ENCODE peak calls at places on chromosomes 7 and 10, in seven cellular contexts. J is CD8-positive, alpha-beta T cell; P is PC-3; C is tibial artery; U is astrocyte; I is tibial nerve; B is adipocyte. E is an unnamed sample. For H3K4me1, the result is how much of the 10 kb centered on the place peaks cover.

GRCh38 chr7:72334066-72334465 is 78.1 kb downstream of the CALN1 start:
- DNase-seq in P (no peak), I (no peak), C (no peak), U (no peak), B (no peak), J (no peak), E (no peak)

GRCh38 chr7:12091164-12091563 is 119.9 kb upstream of the TMEM106B start:
- DNase-seq in P (no peak), C (no peak), B (no peak), U (no peak), J (no peak), I (no peak), E (no peak)

GRCh38 chr10:106076496-106076895 is 1088.0 kb downstream of the SORCS1 start:
- DNase-seq in P (no peak), B (no peak), C (no peak), I (no peak), U (no peak), J (no peak), E (no peak)

GRCh38 chr7:47937711-47938573 is 10.3 kb downstream of the PKD1L1 start:
- DNase-seq in I (no peak), C (no peak), U (no peak), J (no peak), B (no peak), P (no peak), E (no peak)

GRCh38 chr7:48089415-48089975 is 430 bp downstream of the UPP1 start:
- DNase-seq in U (no peak), B (peak), P (peak), I (no peak), C (no peak), J (no peak), E (no peak)

GRCh38 chr7:31748084-31748483 is 61.1 kb downstream of the PPP1R17 start:
- DNase-seq in U (no peak), P (peak), C (no peak), J (no peak), B (peak), I (no peak), E (no peak)

GRCh38 chr10:61302124-61302523 is 151.1 kb downstream of the TMEM26 start:
- DNase-seq in B (peak), P (no peak), I (no peak), J (no peak), U (peak), C (no peak), E (no peak)

GRCh38 chr10:10564081-10564480 is 453.6 kb upstream of the CELF2 start:
- DNase-seq in P (no peak), I (no peak), U (no peak), J (no peak), B (no peak), C (no peak), E (no peak)

GRCh38 chr7:130146693-130147520 is 58.3 kb downstream of the TMEM209 start:
- DNase-seq in J (no peak), U (no peak), C (no peak), B (no peak), I (no peak), P (no peak), E (no peak)

GRCh38 chr7:19834566-19834965 is 61.1 kb upstream of the TMEM196 start:
- DNase-seq in C (no peak), B (no peak), J (no peak), U (peak), I (no peak), P (peak), E (no peak)

GRCh38 chr7:124688991-124689390 is 76.6 kb downstream of the GPR37 start:
- DNase-seq in B (no peak), J (no peak), P (peak), C (no peak), I (no peak), U (peak), E (no peak)

GRCh38 chr10:87761892-87762291 is 56.1 kb downstream of the ATAD1 start:
- DNase-seq in P (peak), B (peak), U (peak), I (no peak), J (no peak), C (no peak), E (no peak)

GRCh38 chr10:28089467-28089866 is 90.6 kb upstream of the ODAD2 start:
- DNase-seq in J (no peak), U (peak), I (no peak), P (peak), C (no peak), B (peak), E (no peak)

GRCh38 chr7:94195813-94196212 is 191.7 kb upstream of the BET1 start:
- DNase-seq in I (no peak), P (no peak), C (no peak), B (no peak), U (no peak), J (no peak), E (no peak)

GRCh38 chr7:89072094-89072493 is 276.6 kb upstream of the TEX47 start:
- DNase-seq in U (peak), C (no peak), P (no peak), I (peak), J (no peak), B (no peak), E (no peak)

GRCh38 chr7:618539-619355 is 99.1 kb upstream of the PDGFA start:
- DNase-seq in P (no peak), I (no peak), C (no peak), J (peak), U (no peak), B (no peak), E (no peak)

GRCh38 chr10:30420774-30421173 is 13.2 kb upstream of the MAP3K8 start:
- DNase-seq in J (no peak), I (no peak), P (no peak), B (no peak), U (no peak), C (no peak), E (no peak)

GRCh38 chr7:22992874-22993840 is 20.8 kb downstream of the HYCC1 start:
- DNase-seq in P (no peak), I (no peak), C (no peak), J (no peak), B (no peak), U (no peak), E (no peak)

GRCh38 chr10:71124921-71125748 is 87.2 kb upstream of the UNC5B start:
- DNase-seq in U (no peak), P (no peak), I (no peak), B (no peak), J (no peak), C (no peak), E (no peak)

GRCh38 chr10:71127773-71128172 is 84.6 kb upstream of the UNC5B start:
- DNase-seq in P (no peak), C (no peak), I (no peak), U (no peak), B (no peak), J (no peak), E (no peak)

GRCh38 chr10:71127019-71127534 is 85.3 kb upstream of the UNC5B start:
- DNase-seq in U (no peak), C (no peak), I (no peak), P (no peak), J (no peak), B (no peak), E (no peak)

GRCh38 chr10:71126432-71126831 is 85.9 kb upstream of the UNC5B start:
- DNase-seq in J (no peak), U (no peak), C (no peak), I (no peak), B (no peak), P (no peak), E (no peak)

GRCh38 chr10:71125749-71126107 is 86.6 kb upstream of the UNC5B start:
- DNase-seq in C (no peak), J (no peak), B (no peak), U (no peak), I (no peak), P (no peak), E (no peak)
- H3K4me1 ChIP-seq in C (under half), J (under half), B (under half), U (under half), I (under half), P (under half), E (under half)

DNA sequence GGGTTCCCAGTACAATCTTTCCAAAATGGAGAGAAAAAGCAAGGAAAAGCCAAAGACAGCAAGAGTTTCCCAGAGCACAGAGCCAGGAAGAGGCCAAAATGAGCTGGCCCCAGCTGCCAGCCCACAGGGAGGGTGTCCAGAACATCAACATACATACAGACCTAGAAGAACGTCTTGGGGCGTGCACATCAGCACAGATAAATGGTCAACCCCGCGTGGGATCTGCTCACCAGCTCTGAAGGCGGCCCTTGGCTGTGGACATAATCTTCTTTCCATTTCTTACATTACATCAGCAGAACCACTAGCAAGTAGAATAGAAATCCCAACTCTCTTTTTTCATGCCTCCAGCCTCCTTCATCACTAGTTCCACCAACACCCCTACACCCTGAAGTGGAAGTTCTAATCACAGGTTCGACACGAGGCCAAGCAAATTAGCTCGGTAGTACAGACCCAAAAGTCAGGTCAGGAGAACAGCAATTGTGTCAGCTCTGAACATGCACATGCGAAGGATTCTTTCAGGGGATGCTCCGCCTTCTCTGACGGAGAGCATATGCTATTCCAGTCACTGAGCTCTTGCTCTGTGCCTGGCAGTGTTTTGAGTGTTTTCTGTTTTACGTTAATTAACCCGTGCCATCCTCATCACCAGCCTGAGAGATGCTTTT is 16.4 kb downstream of the SH3PXD2A start:
- DNase-seq in P (no peak), I (no peak), B (no peak), U (no peak), J (no peak), C (peak), E (no peak)
- H3K4me1 ChIP-seq in P (under half), I (half or more), B (under half), U (under half), J (under half), C (half or more), E (under half)

DNA sequence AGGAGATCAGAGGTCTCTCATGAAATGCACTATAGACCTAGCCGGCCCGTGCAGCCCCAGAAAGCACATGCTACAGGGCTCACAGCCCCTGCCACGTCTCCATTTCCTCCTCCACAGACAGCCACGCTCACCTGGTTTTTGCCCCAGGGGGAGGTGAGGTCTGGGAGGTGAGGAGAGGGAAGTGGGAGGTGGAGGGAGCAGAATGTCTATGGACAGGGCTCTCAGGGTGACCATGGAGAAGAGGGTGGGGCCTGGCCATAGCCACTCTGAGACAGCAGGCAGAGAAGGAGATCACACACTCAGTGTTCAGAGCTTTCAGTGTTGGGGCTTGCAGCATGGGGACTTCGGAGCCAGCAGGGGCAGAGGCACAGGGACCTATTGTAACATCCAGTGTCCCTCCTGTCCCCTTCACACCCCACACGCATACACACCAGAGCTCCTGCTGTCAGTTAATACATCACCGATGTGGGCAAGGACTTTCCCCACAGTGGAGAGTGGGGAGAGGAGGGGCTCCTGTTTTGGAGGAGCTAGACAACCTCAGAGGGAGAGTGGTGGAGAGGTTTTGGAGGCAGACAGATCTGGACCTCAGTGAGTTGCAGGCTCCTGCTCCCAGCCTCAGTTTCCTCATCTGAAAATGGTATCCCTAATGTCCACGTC is 14.4 kb downstream of the WDFY4 start:
- DNase-seq in P (no peak), I (no peak), B (no peak), C (no peak), U (no peak), J (no peak), E (no peak)
- H3K4me1 ChIP-seq in P (under half), I (under half), B (under half), C (under half), U (under half), J (under half), E (under half)

DNA sequence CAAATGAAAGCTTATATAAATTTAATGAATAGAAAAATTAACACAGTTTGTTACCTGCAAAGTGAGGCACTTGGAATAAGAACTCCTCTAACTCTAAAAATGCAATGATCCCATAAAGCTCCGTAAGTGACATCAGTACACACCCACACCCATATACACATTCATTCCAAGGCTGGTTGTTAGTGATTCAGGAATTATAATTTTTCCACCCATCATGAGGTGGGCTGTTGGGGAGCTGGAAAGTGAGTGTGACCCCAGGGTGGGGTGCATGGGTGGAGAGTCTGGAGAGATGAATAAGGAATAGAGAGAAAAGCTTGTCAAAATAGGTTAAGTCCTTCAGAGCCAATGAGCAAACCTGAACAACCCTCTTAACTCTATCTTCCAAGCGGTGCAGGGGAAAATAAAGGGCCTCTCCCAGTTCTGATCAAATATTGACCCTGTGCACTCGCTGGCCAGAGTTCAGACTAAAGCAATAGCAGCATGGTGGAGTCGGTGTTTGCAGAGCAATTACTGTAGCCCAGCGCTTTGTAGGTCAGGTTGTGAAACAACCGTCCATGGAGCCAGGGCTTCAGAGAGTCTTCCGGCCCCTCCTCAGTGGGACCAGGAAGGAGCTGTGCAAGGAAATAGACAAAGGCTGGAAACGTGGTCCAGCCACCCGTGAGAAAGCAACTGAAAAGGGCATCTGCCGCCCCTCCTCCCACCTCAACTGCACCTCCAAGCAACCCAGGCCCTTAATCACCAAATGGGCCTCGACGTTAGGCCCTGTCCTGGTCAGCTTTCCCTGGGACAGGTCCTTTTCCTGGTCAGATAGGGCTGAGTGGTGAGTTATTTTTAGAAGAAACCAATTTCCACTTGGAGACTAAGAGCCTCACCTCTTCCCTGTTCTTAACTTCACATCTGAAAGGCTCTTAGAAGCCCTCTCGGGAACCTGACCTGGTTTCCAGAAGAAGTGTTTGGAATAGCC is 61.2 kb downstream of the SH3PXD2A start:
- DNase-seq in P (peak), C (no peak), I (peak), U (no peak), B (no peak), J (no peak), E (no peak)
- H3K4me1 ChIP-seq in P (under half), C (under half), I (under half), U (under half), B (under half), J (under half), E (under half)

GRCh38 chr7:44750921-44751571 is 2.4 kb downstream of the ZMIZ2 start:
- DNase-seq in J (peak), B (no peak), P (no peak), I (no peak), U (no peak), C (no peak), E (no peak)

GRCh38 chr7:44750424-44750823 is 1.8 kb downstream of the ZMIZ2 start:
- DNase-seq in U (no peak), C (no peak), P (no peak), I (no peak), B (no peak), J (no peak), E (no peak)

GRCh38 chr7:44748948-44749731 is 493 bp downstream of the ZMIZ2 start:
- DNase-seq in U (no peak), I (no peak), C (no peak), J (no peak), P (no peak), B (peak), E (no peak)

GRCh38 chr7:44748042-44748947 is at the start of gene ZMIZ2:
- DNase-seq in P (peak), I (peak), B (peak), C (peak), U (peak), J (peak), E (peak)

DNA sequence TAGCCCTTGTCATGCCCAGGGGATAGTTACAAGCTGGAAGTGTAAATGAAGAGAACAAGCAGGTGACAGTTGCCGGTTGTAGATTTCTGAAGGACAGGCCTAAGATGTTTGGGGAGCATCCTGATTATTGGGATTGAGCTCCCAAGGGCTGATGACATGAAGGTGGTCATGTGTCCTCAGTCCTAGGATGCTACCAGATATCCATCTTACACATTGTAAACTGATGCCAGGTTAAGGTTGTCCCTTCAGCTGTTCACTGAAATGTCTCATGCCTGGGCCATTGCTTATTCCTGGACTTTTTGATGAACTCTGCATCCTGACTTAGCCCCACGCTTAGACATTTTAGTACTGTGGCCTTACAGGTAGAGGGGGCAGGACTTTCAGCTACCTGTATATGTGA is 1.3 kb downstream of the ZMIZ2 start:
- DNase-seq in J (no peak), P (no peak), I (no peak), U (no peak), C (no peak), B (no peak), E (no peak)
- H3K4me1 ChIP-seq in J (under half), P (under half), I (under half), U (under half), C (under half), B (under half), E (under half)

GRCh38 chr10:95513008-95513589 is 48.1 kb downstream of the SORBS1 start:
- DNase-seq in U (no peak), J (no peak), C (no peak), I (peak), P (no peak), B (no peak), E (no peak)
- H3K4me1 ChIP-seq in U (under half), J (under half), C (half or more), I (half or more), P (under half), B (under half), E (half or more)

GRCh38 chr10:69409968-69410367 is 6.8 kb downstream of the TACR2 start:
- DNase-seq in C (peak), J (no peak), B (no peak), P (no peak), I (peak), U (no peak), E (no peak)

GRCh38 chr10:69407621-69408301 is 9.0 kb downstream of the TACR2 start:
- DNase-seq in C (no peak), J (no peak), U (no peak), I (no peak), P (peak), B (no peak), E (no peak)

GRCh38 chr10:69410487-69410886 is 6.2 kb downstream of the TACR2 start:
- DNase-seq in C (no peak), P (no peak), U (no peak), B (no peak), J (no peak), I (no peak), E (no peak)

GRCh38 chr10:69408318-69409175 is 8.2 kb downstream of the TACR2 start:
- DNase-seq in U (peak), B (peak), P (peak), I (peak), C (peak), J (peak), E (peak)

DNA sequence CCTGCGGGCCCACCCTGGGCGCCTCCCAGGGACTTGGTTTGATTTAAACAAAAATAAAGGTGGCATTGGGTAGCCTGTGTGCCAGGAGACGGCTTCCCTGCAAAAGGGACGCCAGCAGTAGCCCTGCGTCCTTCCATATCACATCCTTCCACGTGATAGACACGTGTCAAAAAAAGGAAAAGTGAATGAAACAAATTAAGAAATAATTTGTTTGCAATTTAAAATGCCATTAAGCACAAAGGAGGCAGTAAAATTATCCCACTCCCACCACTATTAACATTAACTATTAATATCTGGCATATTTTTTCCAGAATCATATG is 7.6 kb downstream of the TACR2 start:
- DNase-seq in U (no peak), B (no peak), P (no peak), J (no peak), I (no peak), C (no peak), E (no peak)
- H3K4me1 ChIP-seq in U (under half), B (under half), P (under half), J (under half), I (under half), C (under half), E (under half)

DNA sequence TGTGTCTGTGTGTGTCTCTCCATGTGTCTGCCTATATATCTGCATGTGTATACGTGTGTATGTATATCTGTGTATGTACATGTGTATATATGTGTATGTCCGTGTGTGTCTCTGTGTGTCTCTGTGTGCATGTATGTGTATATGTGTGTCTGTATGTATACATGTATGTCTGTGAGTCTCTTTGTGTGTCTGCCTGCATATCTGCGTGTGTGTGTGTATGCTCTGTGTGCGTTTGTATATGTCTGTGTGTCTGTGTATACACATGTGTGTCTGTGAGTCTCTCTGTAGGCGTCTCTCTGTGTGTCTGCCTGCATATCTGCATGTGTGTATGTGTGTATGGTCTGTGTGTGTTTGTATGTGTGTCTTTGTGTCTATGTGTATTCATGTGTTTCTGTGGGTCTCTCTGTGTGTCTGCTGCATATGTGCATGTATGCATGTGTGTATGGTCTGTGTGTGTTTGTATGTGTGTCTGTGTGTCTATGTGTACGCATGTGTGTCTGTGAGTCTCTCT is 23.7 kb upstream of the KLF6 start:
- DNase-seq in U (no peak), J (no peak), P (no peak), I (no peak), C (no peak), B (no peak), E (no peak)
- H3K4me1 ChIP-seq in U (half or more), J (half or more), P (half or more), I (half or more), C (half or more), B (half or more), E (half or more)